ENCODE peak calls at places on chromosomes 16 and 17, in ten cellular contexts. N is CD8-positive, alpha-beta T cell; C is naive thymus-derived CD4-positive, alpha-beta T cell; H is A673; L is IMR-90; Z is brain microvascular endothelial cell; V is Panc1; Y is Peyer's patch; X is upper lobe of left lung; W is thyroid gland. Q is an unnamed sample.

GRCh38 chr16:30049871-30050270 is 15.7 kb upstream of the ALDOA start:
- DNase-seq in N (no peak), C (no peak), H (no peak), L (no peak), Z (no peak), V (no peak), Y (no peak), X (no peak), W (no peak), Q (no peak)

GRCh38 chr17:32636593-32637218 is 149.9 kb downstream of the CDK5R1 start:
- DNase-seq in N (no peak), C (no peak), H (no peak), L (no peak), Z (no peak), V (no peak), Y (no peak), X (no peak), W (no peak), Q (no peak)

GRCh38 chr17:65099941-65100315 is 37.2 kb upstream of the RGS9 start:
- DNase-seq in N (peak; percentile 50), C (no peak), H (peak; percentile 33), L (peak; percentile 60), Z (peak; percentile 99), V (peak; percentile 62), Y (peak; percentile 62), X (peak; percentile 44), W (peak; percentile 51), Q (peak; percentile 52)

GRCh38 chr17:61251939-61252865 is 147.4 kb upstream of the TBX2 start:
- DNase-seq in N (peak; percentile 34), C (no peak), H (no peak), L (peak; percentile 99), Z (peak; percentile 99), V (no peak), Y (peak; percentile 76), X (peak; percentile 97), W (peak; percentile 100), Q (no peak)

GRCh38 chr17:50534222-50534978 is 1.9 kb downstream of the EPN3 start:
- DNase-seq in N (no peak), C (no peak), H (no peak), L (no peak), Z (no peak), V (no peak), Y (peak; percentile 81), X (peak; percentile 51), W (peak; percentile 74), Q (no peak)

GRCh38 chr17:27651411-27652345 is 20.7 kb downstream of the LGALS9 start:
- DNase-seq in N (peak; percentile 67), C (peak; percentile 62), H (peak; percentile 66), L (peak; percentile 39), Z (peak; percentile 57), V (peak; percentile 8), Y (peak; percentile 72), X (peak; percentile 47), W (peak; percentile 44), Q (no peak)

GRCh38 chr17:76929572-76929971 is 61.4 kb downstream of the MGAT5B start:
- DNase-seq in N (no peak), C (no peak), H (no peak), L (no peak), Z (no peak), V (no peak), Y (no peak), X (no peak), W (no peak), Q (no peak)

GRCh38 chr17:66304304-66305174 is 2.1 kb downstream of the PRKCA start:
- DNase-seq in N (no peak), C (no peak), H (peak; percentile 53), L (no peak), Z (no peak), V (no peak), Y (peak; percentile 56), X (no peak), W (no peak), Q (no peak)

GRCh38 chr17:79730769-79731483 is at the start of gene ENPP7:
- DNase-seq in N (no peak), C (no peak), H (no peak), L (no peak), Z (no peak), V (no peak), Y (peak; percentile 81), X (no peak), W (no peak), Q (no peak)

GRCh38 chr17:79729761-79730160 is 982 bp upstream of the ENPP7 start:
- DNase-seq in N (no peak), C (no peak), H (no peak), L (no peak), Z (no peak), V (no peak), Y (no peak), X (no peak), W (no peak), Q (no peak)

GRCh38 chr17:79728169-79728907 is 2.4 kb upstream of the ENPP7 start:
- DNase-seq in N (peak; percentile 82), C (peak; percentile 88), H (peak; percentile 93), L (peak; percentile 91), Z (peak; percentile 91), V (no peak), Y (peak; percentile 80), X (peak; percentile 95), W (peak; percentile 83), Q (peak; percentile 58)

GRCh38 chr17:79730437-79730768 is 340 bp upstream of the ENPP7 start:
- DNase-seq in N (no peak), C (no peak), H (no peak), L (no peak), Z (no peak), V (no peak), Y (no peak), X (no peak), W (no peak), Q (no peak)

GRCh38 chr17:79728908-79729471 is 1.8 kb upstream of the ENPP7 start:
- DNase-seq in N (no peak), C (no peak), H (no peak), L (no peak), Z (no peak), V (no peak), Y (peak; percentile 43), X (no peak), W (no peak), Q (no peak)
- H3K4me3 ChIP-seq in N (peak overlapping the region; percentile 54), C (peak overlapping the region; percentile 31), H (no peak overlapping the region), L (no peak overlapping the region), Z (no peak overlapping the region), V (peak overlapping the region; percentile 39), Y (no peak overlapping the region), X (peak overlapping the region; percentile 31), W (no peak overlapping the region), Q (no peak overlapping the region)

GRCh38 chr17:41754066-41754465 is 19.6 kb upstream of the HAP1 start:
- DNase-seq in N (no peak), C (no peak), H (no peak), L (no peak), Z (no peak), V (no peak), Y (no peak), X (no peak), W (no peak), Q (no peak)
- H3K36me3 ChIP-seq in N (no peaks in the 10 kb centered on the region), C (no peaks in the 10 kb centered on the region), H (peaks cover 3% of the 10 kb centered on the region), L (peaks cover 50% of the 10 kb centered on the region), Z (peaks cover 58% of the 10 kb centered on the region), V (peaks cover 3% of the 10 kb centered on the region), Y (no peaks in the 10 kb centered on the region), X (peaks cover 40% of the 10 kb centered on the region), W (peaks cover 46% of the 10 kb centered on the region), Q (peaks cover 7% of the 10 kb centered on the region)

GRCh38 chr16:3161235-3162018 is 26.6 kb upstream of the OR1F1 start:
- DNase-seq in N (no peak), C (no peak), H (no peak), L (no peak), Z (no peak), V (no peak), Y (no peak), X (no peak), W (no peak), Q (no peak)

GRCh38 chr16:3158014-3158497 is 23.2 kb downstream of the ZNF213 start:
- DNase-seq in N (peak; percentile 30), C (no peak), H (no peak), L (no peak), Z (no peak), V (no peak), Y (no peak), X (no peak), W (no peak), Q (no peak)

GRCh38 chr16:3157229-3158013 is 22.6 kb downstream of the ZNF213 start:
- DNase-seq in N (peak; percentile 60), C (peak; percentile 30), H (peak; percentile 96), L (peak; percentile 98), Z (peak; percentile 96), V (peak; percentile 99), Y (peak; percentile 74), X (peak; percentile 66), W (peak; percentile 54), Q (peak; percentile 63)

GRCh38 chr16:3155972-3156371 is 21.1 kb downstream of the ZNF213 start:
- DNase-seq in N (no peak), C (no peak), H (no peak), L (no peak), Z (no peak), V (no peak), Y (no peak), X (no peak), W (no peak), Q (no peak)

GRCh38 chr16:3158498-3159314 is 23.9 kb downstream of the ZNF213 start:
- DNase-seq in N (peak; percentile 94), C (peak; percentile 93), H (peak; percentile 89), L (peak; percentile 83), Z (peak; percentile 80), V (no peak), Y (peak; percentile 92), X (peak; percentile 90), W (peak; percentile 88), Q (peak; percentile 42)
- H3K27me3 ChIP-seq in N (no peaks in the 10 kb centered on the region), C (no peaks in the 10 kb centered on the region), H (no peaks in the 10 kb centered on the region), L (no peaks in the 10 kb centered on the region), Z (no peaks in the 10 kb centered on the region), V (no peaks in the 10 kb centered on the region), Y (no peaks in the 10 kb centered on the region), X (no peaks in the 10 kb centered on the region), W (no peaks in the 10 kb centered on the region), Q (no peaks in the 10 kb centered on the region)

GRCh38 chr16:83954577-83955016 is 1.6 kb downstream of the OSGIN1 start:
- DNase-seq in N (no peak), C (no peak), H (no peak), L (peak; percentile 38), Z (peak; percentile 64), V (no peak), Y (peak; percentile 78), X (peak; percentile 90), W (peak; percentile 66), Q (no peak)

GRCh38 chr16:83952587-83952939 is 477 bp upstream of the OSGIN1 start:
- DNase-seq in N (no peak), C (no peak), H (no peak), L (no peak), Z (no peak), V (no peak), Y (no peak), X (peak; percentile 53), W (peak; percentile 70), Q (no peak)

GRCh38 chr16:83955218-83956130 is 2.4 kb downstream of the OSGIN1 start:
- DNase-seq in N (no peak), C (no peak), H (peak; percentile 61), L (peak; percentile 55), Z (peak; percentile 55), V (no peak), Y (no peak), X (no peak), W (peak; percentile 24), Q (no peak)

GRCh38 chr16:83952940-83953795 is at the start of gene OSGIN1:
- DNase-seq in N (peak; percentile 62), C (no peak), H (peak; percentile 86), L (peak; percentile 93), Z (peak; percentile 91), V (peak; percentile 69), Y (peak; percentile 95), X (peak; percentile 96), W (peak; percentile 98), Q (peak; percentile 70)

DNA sequence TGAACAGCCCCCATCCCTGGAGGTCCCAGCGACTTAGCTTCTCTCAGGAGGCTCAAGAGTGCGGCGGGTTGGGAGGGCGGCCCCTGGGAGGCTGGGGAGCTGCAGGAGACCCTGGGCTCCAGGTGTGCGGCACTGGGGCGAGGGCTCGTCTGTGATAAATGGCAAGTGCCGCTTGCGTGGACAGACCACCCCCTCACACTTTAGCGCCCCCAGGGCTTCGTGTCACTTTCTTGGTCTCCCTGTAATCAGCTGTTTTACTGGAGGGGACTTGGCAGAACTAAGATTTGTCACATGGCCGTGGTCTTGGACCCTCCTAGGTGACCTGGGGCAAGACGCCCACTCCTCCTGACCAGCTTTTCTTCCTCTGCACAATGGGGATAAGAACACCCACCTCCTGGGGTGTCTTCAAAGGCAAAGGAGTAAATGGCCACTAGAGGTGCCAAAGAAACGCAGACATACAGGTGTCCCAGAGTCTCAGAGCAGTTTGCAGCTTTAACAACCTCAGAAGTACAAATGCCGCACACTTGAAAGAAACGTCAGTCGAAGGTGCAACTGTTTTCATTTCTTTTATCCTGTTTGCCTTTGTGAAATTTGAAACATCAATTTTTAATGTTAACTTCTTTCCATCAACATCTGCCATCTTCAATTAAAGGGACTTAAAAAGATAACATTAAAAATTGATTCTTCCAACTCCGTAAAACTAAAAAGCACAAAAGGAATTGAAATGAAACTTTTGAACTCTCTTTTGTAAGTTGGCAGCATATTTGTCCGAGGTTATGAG is 946 bp downstream of the OSGIN1 start:
- DNase-seq in N (no peak), C (peak; percentile 19), H (peak; percentile 37), L (peak; percentile 32), Z (peak; percentile 20), V (peak; percentile 42), Y (no peak), X (peak; percentile 38), W (peak; percentile 45), Q (peak; percentile 29)
- H3K4me3 ChIP-seq in N (no peak overlapping the region), C (no peak overlapping the region), H (peak overlapping the region; percentile 40), L (peak overlapping the region; percentile 54), Z (peak overlapping the region; percentile 66), V (peak overlapping the region; percentile 71), Y (peak overlapping the region; percentile 34), X (peak overlapping the region; percentile 60), W (peak overlapping the region; percentile 66), Q (peak overlapping the region; percentile 49)

Q was measured in kidney epithelial cell.